ENCODE peak calls at places on chromosomes 4 and X, in seven cellular contexts. One of them, this sample, is unnamed.

GRCh38 chr4:36285784-36286480 is 4.5 kb downstream of the DTHD1 start:
- DNase-seq in ELF-1: no peak
- DNase-seq in iPS-NIHi11: no peak
- DNase-seq in left ventricle myocardium superior: no peak
- DNase-seq in T-helper 1 cell: no peak
- DNase-seq in Caco-2: no peak
- DNase-seq in T-helper 2 cell: peak; percentile 7
- DNase-seq in this sample: no peak

GRCh38 chr4:147328756-147329446 is 152.0 kb upstream of the EDNRA start:
- DNase-seq in iPS-NIHi11: no peak
- DNase-seq in T-helper 2 cell: no peak
- DNase-seq in left ventricle myocardium superior: no peak
- DNase-seq in Caco-2: no peak
- DNase-seq in T-helper 1 cell: no peak
- DNase-seq in ELF-1: no peak
- DNase-seq in this sample: no peak

GRCh38 chr4:101205878-101206277 is 141.4 kb downstream of the PPP3CA start:
- DNase-seq in ELF-1: no peak
- DNase-seq in Caco-2: no peak
- DNase-seq in left ventricle myocardium superior: no peak
- DNase-seq in T-helper 1 cell: no peak
- DNase-seq in T-helper 2 cell: no peak
- DNase-seq in iPS-NIHi11: no peak
- DNase-seq in this sample: no peak

GRCh38 chrX:83008415-83008814 is 499.7 kb upstream of the POU3F4 start:
- DNase-seq in Caco-2: no peak
- DNase-seq in left ventricle myocardium superior: no peak
- DNase-seq in T-helper 1 cell: no peak
- DNase-seq in ELF-1: no peak
- DNase-seq in T-helper 2 cell: no peak
- DNase-seq in iPS-NIHi11: peak; percentile 4
- DNase-seq in this sample: no peak

GRCh38 chrX:10557166-10557565 is 63.2 kb downstream of the MID1 start:
- DNase-seq in iPS-NIHi11: no peak
- DNase-seq in Caco-2: no peak
- DNase-seq in left ventricle myocardium superior: no peak
- DNase-seq in T-helper 2 cell: no peak
- DNase-seq in ELF-1: no peak
- DNase-seq in T-helper 1 cell: no peak
- DNase-seq in this sample: no peak

GRCh38 chr4:123750044-123750443 is 353.4 kb downstream of the SPRY1 start:
- DNase-seq in T-helper 2 cell: no peak
- DNase-seq in left ventricle myocardium superior: no peak
- DNase-seq in Caco-2: peak; percentile 79
- DNase-seq in T-helper 1 cell: no peak
- DNase-seq in iPS-NIHi11: peak; percentile 70
- DNase-seq in ELF-1: peak; percentile 68
- DNase-seq in this sample: no peak

GRCh38 chr4:180665994-180666818 is 1577.0 kb upstream of the TENM3 start:
- DNase-seq in T-helper 2 cell: no peak
- DNase-seq in ELF-1: peak; percentile 18
- DNase-seq in iPS-NIHi11: peak; percentile 72
- DNase-seq in T-helper 1 cell: no peak
- DNase-seq in left ventricle myocardium superior: no peak
- DNase-seq in Caco-2: no peak
- DNase-seq in this sample: no peak

GRCh38 chrX:56811599-56811998 is 82.6 kb downstream of the NBDY start:
- DNase-seq in ELF-1: no peak
- DNase-seq in left ventricle myocardium superior: no peak
- DNase-seq in iPS-NIHi11: no peak
- DNase-seq in T-helper 1 cell: no peak
- DNase-seq in Caco-2: no peak
- DNase-seq in T-helper 2 cell: no peak
- DNase-seq in this sample: no peak

GRCh38 chr4:68732653-68733466 is 62.4 kb upstream of the UGT2B15 start:
- DNase-seq in T-helper 2 cell: no peak
- DNase-seq in iPS-NIHi11: no peak
- DNase-seq in Caco-2: peak; percentile 94
- DNase-seq in T-helper 1 cell: no peak
- DNase-seq in left ventricle myocardium superior: no peak
- DNase-seq in ELF-1: no peak
- DNase-seq in this sample: no peak

GRCh38 chr4:74317616-74318256 is 9.5 kb downstream of the EPGN start:
- DNase-seq in ELF-1: no peak
- DNase-seq in T-helper 1 cell: no peak
- DNase-seq in iPS-NIHi11: no peak
- DNase-seq in Caco-2: no peak
- DNase-seq in left ventricle myocardium superior: no peak
- DNase-seq in T-helper 2 cell: no peak
- DNase-seq in this sample: no peak

GRCh38 chr4:154277164-154277563 is 214.4 kb downstream of the DCHS2 start:
- DNase-seq in ELF-1: peak; percentile 60
- DNase-seq in Caco-2: no peak
- DNase-seq in iPS-NIHi11: peak; percentile 77
- DNase-seq in T-helper 2 cell: no peak
- DNase-seq in T-helper 1 cell: no peak
- DNase-seq in left ventricle myocardium superior: no peak
- DNase-seq in this sample: no peak

GRCh38 chr4:66574145-66574978 is 904.1 kb upstream of the EPHA5 start:
- DNase-seq in left ventricle myocardium superior: no peak
- DNase-seq in ELF-1: no peak
- DNase-seq in iPS-NIHi11: no peak
- DNase-seq in T-helper 1 cell: no peak
- DNase-seq in Caco-2: no peak
- DNase-seq in T-helper 2 cell: no peak
- DNase-seq in this sample: no peak

GRCh38 chrX:7112071-7112470 is 35.4 kb upstream of the STS start:
- DNase-seq in T-helper 2 cell: no peak
- DNase-seq in left ventricle myocardium superior: no peak
- DNase-seq in Caco-2: no peak
- DNase-seq in T-helper 1 cell: no peak
- DNase-seq in ELF-1: no peak
- DNase-seq in iPS-NIHi11: no peak
- DNase-seq in this sample: no peak

GRCh38 chr4:109985993-109986640 is 73.4 kb downstream of the EGF start:
- DNase-seq in ELF-1: no peak
- DNase-seq in Caco-2: no peak
- DNase-seq in iPS-NIHi11: no peak
- DNase-seq in left ventricle myocardium superior: no peak
- DNase-seq in T-helper 2 cell: no peak
- DNase-seq in T-helper 1 cell: no peak
- DNase-seq in this sample: peak; percentile 27

GRCh38 chr4:20313237-20314030 is 61.7 kb downstream of the SLIT2 start:
- DNase-seq in T-helper 1 cell: no peak
- DNase-seq in Caco-2: peak; percentile 42
- DNase-seq in left ventricle myocardium superior: peak; percentile 23
- DNase-seq in iPS-NIHi11: peak; percentile 41
- DNase-seq in T-helper 2 cell: no peak
- DNase-seq in ELF-1: peak; percentile 80
- DNase-seq in this sample: no peak

GRCh38 chr4:75494563-75494962 is 19.6 kb downstream of the RCHY1 start:
- DNase-seq in T-helper 1 cell: no peak
- DNase-seq in T-helper 2 cell: no peak
- DNase-seq in left ventricle myocardium superior: no peak
- DNase-seq in Caco-2: no peak
- DNase-seq in iPS-NIHi11: no peak
- DNase-seq in ELF-1: no peak
- DNase-seq in this sample: no peak

GRCh38 chr4:45662996-45663395 is 460.9 kb downstream of the GABRG1 start:
- DNase-seq in left ventricle myocardium superior: peak; percentile 64
- DNase-seq in ELF-1: no peak
- DNase-seq in T-helper 1 cell: no peak
- DNase-seq in iPS-NIHi11: peak; percentile 32
- DNase-seq in T-helper 2 cell: no peak
- DNase-seq in Caco-2: no peak
- DNase-seq in this sample: no peak

GRCh38 chr4:76546282-76547166 is 111.5 kb downstream of the SHROOM3 start:
- DNase-seq in Caco-2: no peak
- DNase-seq in left ventricle myocardium superior: no peak
- DNase-seq in T-helper 2 cell: no peak
- DNase-seq in ELF-1: no peak
- DNase-seq in T-helper 1 cell: no peak
- DNase-seq in iPS-NIHi11: peak; percentile 33
- DNase-seq in this sample: no peak

GRCh38 chr4:153067376-153067775 is 131.3 kb downstream of the FHDC1 start:
- DNase-seq in iPS-NIHi11: no peak
- DNase-seq in T-helper 2 cell: no peak
- DNase-seq in T-helper 1 cell: no peak
- DNase-seq in Caco-2: peak; percentile 73
- DNase-seq in ELF-1: no peak
- DNase-seq in left ventricle myocardium superior: no peak
- DNase-seq in this sample: no peak

This sample was measured in gastrocnemius medialis.